ENCODE peak calls at places on chromosomes 1 and 21, in four cellular contexts. One of them, this sample, is unnamed.

GRCh38 chr1:39043513-39043912 is 17.4 kb downstream of the NDUFS5 start:
- DNase-seq in nucleus accumbens: no peak
- DNase-seq in progenitor cell of endocrine pancreas: no peak
- DNase-seq in skeletal muscle cell: no peak
- DNase-seq in this sample: no peak

GRCh38 chr1:160951443-160952128 is 3.0 kb downstream of the ITLN2 start:
- DNase-seq in skeletal muscle cell: peak
- DNase-seq in progenitor cell of endocrine pancreas: peak
- DNase-seq in nucleus accumbens: no peak
- DNase-seq in this sample: peak

GRCh38 chr1:1067284-1068076 is 6.6 kb downstream of the RNF223 start:
- DNase-seq in progenitor cell of endocrine pancreas: no peak
- DNase-seq in skeletal muscle cell: no peak
- DNase-seq in nucleus accumbens: no peak
- DNase-seq in this sample: no peak

GRCh38 chr1:242056988-242057744 is 58.3 kb upstream of the MAP1LC3C start:
- DNase-seq in skeletal muscle cell: no peak
- DNase-seq in progenitor cell of endocrine pancreas: no peak
- DNase-seq in nucleus accumbens: no peak
- DNase-seq in this sample: no peak

GRCh38 chr1:63936276-63936675 is 162.5 kb downstream of the ROR1 start:
- DNase-seq in progenitor cell of endocrine pancreas: no peak
- DNase-seq in skeletal muscle cell: no peak
- DNase-seq in nucleus accumbens: no peak
- DNase-seq in this sample: no peak

GRCh38 chr1:178628637-178629548 is 96.2 kb upstream of the RALGPS2 start:
- DNase-seq in nucleus accumbens: no peak
- DNase-seq in progenitor cell of endocrine pancreas: no peak
- DNase-seq in skeletal muscle cell: no peak
- DNase-seq in this sample: peak

GRCh38 chr1:157084720-157085119 is 14.9 kb downstream of the ETV3L start:
- DNase-seq in skeletal muscle cell: no peak
- DNase-seq in progenitor cell of endocrine pancreas: no peak
- DNase-seq in nucleus accumbens: no peak
- DNase-seq in this sample: no peak

GRCh38 chr1:30745156-30745833 is 12.3 kb downstream of the LAPTM5 start:
- DNase-seq in progenitor cell of endocrine pancreas: no peak
- DNase-seq in nucleus accumbens: no peak
- DNase-seq in skeletal muscle cell: no peak
- DNase-seq in this sample: no peak

GRCh38 chr1:115041654-115042053 is 12.0 kb downstream of the TSHB start:
- DNase-seq in skeletal muscle cell: no peak
- DNase-seq in progenitor cell of endocrine pancreas: no peak
- DNase-seq in nucleus accumbens: no peak
- DNase-seq in this sample: no peak

GRCh38 chr1:160953030-160953429 is 1.6 kb downstream of the ITLN2 start:
- DNase-seq in progenitor cell of endocrine pancreas: no peak
- DNase-seq in nucleus accumbens: no peak
- DNase-seq in skeletal muscle cell: no peak
- DNase-seq in this sample: no peak

GRCh38 chr1:112312879-112313278 is 83.1 kb upstream of the CTTNBP2NL start:
- DNase-seq in nucleus accumbens: no peak
- DNase-seq in skeletal muscle cell: no peak
- DNase-seq in progenitor cell of endocrine pancreas: no peak
- DNase-seq in this sample: no peak

GRCh38 chr1:178739285-178740045 is 14.4 kb downstream of the RALGPS2 start:
- DNase-seq in skeletal muscle cell: no peak
- DNase-seq in progenitor cell of endocrine pancreas: no peak
- DNase-seq in nucleus accumbens: no peak
- DNase-seq in this sample: no peak

GRCh38 chr1:101613549-101613948 is 376.7 kb downstream of the S1PR1 start:
- DNase-seq in skeletal muscle cell: no peak
- DNase-seq in progenitor cell of endocrine pancreas: no peak
- DNase-seq in nucleus accumbens: no peak
- DNase-seq in this sample: no peak

GRCh38 chr21:35102488-35103407 is 53.6 kb upstream of the RUNX1 start:
- DNase-seq in progenitor cell of endocrine pancreas: no peak
- DNase-seq in skeletal muscle cell: no peak
- DNase-seq in nucleus accumbens: peak
- DNase-seq in this sample: no peak

GRCh38 chr1:159266832-159267231 is 35.3 kb upstream of the FCER1A start:
- DNase-seq in nucleus accumbens: no peak
- DNase-seq in skeletal muscle cell: no peak
- DNase-seq in progenitor cell of endocrine pancreas: no peak
- DNase-seq in this sample: no peak

GRCh38 chr1:18012686-18013085 is 94.9 kb upstream of the IGSF21 start:
- DNase-seq in progenitor cell of endocrine pancreas: no peak
- DNase-seq in skeletal muscle cell: no peak
- DNase-seq in nucleus accumbens: no peak
- DNase-seq in this sample: no peak

GRCh38 chr1:53543130-53543770 is 84.1 kb downstream of the DMRTB1 start:
- DNase-seq in nucleus accumbens: no peak
- DNase-seq in progenitor cell of endocrine pancreas: no peak
- DNase-seq in skeletal muscle cell: no peak
- DNase-seq in this sample: no peak

GRCh38 chr1:227961651-227962050 is 13.9 kb upstream of the WNT9A start:
- DNase-seq in progenitor cell of endocrine pancreas: no peak
- DNase-seq in skeletal muscle cell: no peak
- DNase-seq in nucleus accumbens: no peak
- DNase-seq in this sample: no peak

GRCh38 chr1:222817529-222817928 is 2.7 kb downstream of the DISP1 start:
- DNase-seq in nucleus accumbens: no peak
- DNase-seq in skeletal muscle cell: peak
- DNase-seq in progenitor cell of endocrine pancreas: no peak
- DNase-seq in this sample: peak

GRCh38 chr1:46077669-46078068 is 54.8 kb downstream of the PIK3R3 start:
- DNase-seq in progenitor cell of endocrine pancreas: no peak
- DNase-seq in nucleus accumbens: no peak
- DNase-seq in skeletal muscle cell: no peak
- DNase-seq in this sample: peak

GRCh38 chr1:40802078-40803075 is 18.8 kb downstream of the KCNQ4 start:
- DNase-seq in nucleus accumbens: peak
- DNase-seq in progenitor cell of endocrine pancreas: peak
- DNase-seq in skeletal muscle cell: peak
- DNase-seq in this sample: peak